ENCODE peak calls at places on chromosomes 6 and 20, in eight cellular contexts. One of them, this sample, is unnamed.

GRCh38 chr6:11278207-11278559 is 45.7 kb upstream of the NEDD9 start:
- DNase-seq in suprapubic skin: no peak
- DNase-seq in stomach: no peak
- DNase-seq in sigmoid colon: no peak
- DNase-seq in H1: no peak
- DNase-seq in prostate gland: no peak
- DNase-seq in spleen: no peak
- DNase-seq in transverse colon: no peak
- DNase-seq in this sample: no peak

GRCh38 chr20:437787-438486 is 24.4 kb downstream of the TBC1D20 start:
- DNase-seq in suprapubic skin: no peak
- DNase-seq in stomach: no peak
- DNase-seq in sigmoid colon: no peak
- DNase-seq in H1: no peak
- DNase-seq in prostate gland: no peak
- DNase-seq in spleen: no peak
- DNase-seq in transverse colon: no peak
- DNase-seq in this sample: no peak

GRCh38 chr6:38871745-38872568 is 156.8 kb downstream of the DNAH8 start:
- DNase-seq in suprapubic skin: no peak
- DNase-seq in stomach: peak
- DNase-seq in sigmoid colon: no peak
- DNase-seq in H1: peak
- DNase-seq in prostate gland: peak
- DNase-seq in spleen: no peak
- DNase-seq in transverse colon: peak
- DNase-seq in this sample: peak

GRCh38 chr20:41218466-41218865 is 81.1 kb downstream of the PLCG1 start:
- DNase-seq in suprapubic skin: no peak
- DNase-seq in stomach: no peak
- DNase-seq in sigmoid colon: no peak
- DNase-seq in H1: no peak
- DNase-seq in prostate gland: no peak
- DNase-seq in spleen: no peak
- DNase-seq in transverse colon: no peak
- DNase-seq in this sample: no peak

GRCh38 chr6:16514249-16514648 is 247.0 kb downstream of the ATXN1 start:
- DNase-seq in suprapubic skin: no peak
- DNase-seq in stomach: no peak
- DNase-seq in sigmoid colon: no peak
- DNase-seq in H1: no peak
- DNase-seq in prostate gland: no peak
- DNase-seq in spleen: no peak
- DNase-seq in transverse colon: no peak
- DNase-seq in this sample: peak

GRCh38 chr6:35305117-35305516 is 7.5 kb downstream of the DEF6 start:
- DNase-seq in suprapubic skin: no peak
- DNase-seq in stomach: no peak
- DNase-seq in sigmoid colon: peak
- DNase-seq in H1: no peak
- DNase-seq in prostate gland: no peak
- DNase-seq in spleen: no peak
- DNase-seq in transverse colon: no peak
- DNase-seq in this sample: peak

GRCh38 chr20:13058666-13059389 is 50.1 kb downstream of the SPTLC3 start:
- DNase-seq in suprapubic skin: no peak
- DNase-seq in stomach: no peak
- DNase-seq in sigmoid colon: no peak
- DNase-seq in H1: no peak
- DNase-seq in prostate gland: no peak
- DNase-seq in spleen: no peak
- DNase-seq in transverse colon: no peak
- DNase-seq in this sample: no peak

GRCh38 chr6:127391019-127391974 is 47.9 kb upstream of the ECHDC1 start:
- DNase-seq in suprapubic skin: no peak
- DNase-seq in stomach: no peak
- DNase-seq in sigmoid colon: no peak
- DNase-seq in H1: no peak
- DNase-seq in prostate gland: no peak
- DNase-seq in spleen: no peak
- DNase-seq in transverse colon: no peak
- DNase-seq in this sample: no peak

GRCh38 chr6:136059308-136059707 is 190.8 kb downstream of the MTFR2 start:
- DNase-seq in suprapubic skin: no peak
- DNase-seq in stomach: no peak
- DNase-seq in sigmoid colon: no peak
- DNase-seq in H1: no peak
- DNase-seq in prostate gland: no peak
- DNase-seq in spleen: no peak
- DNase-seq in transverse colon: peak
- DNase-seq in this sample: no peak

GRCh38 chr6:14384175-14384949 is 266.8 kb downstream of the CD83 start:
- DNase-seq in suprapubic skin: no peak
- DNase-seq in stomach: no peak
- DNase-seq in sigmoid colon: no peak
- DNase-seq in H1: no peak
- DNase-seq in prostate gland: no peak
- DNase-seq in spleen: no peak
- DNase-seq in transverse colon: no peak
- DNase-seq in this sample: no peak

GRCh38 chr6:2818593-2818992 is 23.1 kb downstream of the SERPINB1 start:
- DNase-seq in suprapubic skin: no peak
- DNase-seq in stomach: no peak
- DNase-seq in sigmoid colon: no peak
- DNase-seq in H1: no peak
- DNase-seq in prostate gland: no peak
- DNase-seq in spleen: no peak
- DNase-seq in transverse colon: peak
- DNase-seq in this sample: no peak

GRCh38 chr20:37526238-37526838 is 1.3 kb downstream of the BLCAP start:
- DNase-seq in suprapubic skin: no peak
- DNase-seq in stomach: no peak
- DNase-seq in sigmoid colon: no peak
- DNase-seq in H1: no peak
- DNase-seq in prostate gland: peak
- DNase-seq in spleen: peak
- DNase-seq in transverse colon: peak
- DNase-seq in this sample: peak

GRCh38 chr6:164296411-164296810 is 881.9 kb downstream of the QKI start:
- DNase-seq in suprapubic skin: no peak
- DNase-seq in stomach: no peak
- DNase-seq in sigmoid colon: no peak
- DNase-seq in H1: no peak
- DNase-seq in prostate gland: no peak
- DNase-seq in spleen: no peak
- DNase-seq in transverse colon: no peak
- DNase-seq in this sample: no peak

GRCh38 chr20:36497856-36498255 is 43.5 kb upstream of the MYL9 start:
- DNase-seq in suprapubic skin: no peak
- DNase-seq in stomach: peak
- DNase-seq in sigmoid colon: peak
- DNase-seq in H1: no peak
- DNase-seq in prostate gland: no peak
- DNase-seq in spleen: no peak
- DNase-seq in transverse colon: no peak
- DNase-seq in this sample: no peak

GRCh38 chr6:158488065-158488464 is 71.8 kb upstream of the TMEM181 start:
- DNase-seq in suprapubic skin: no peak
- DNase-seq in stomach: no peak
- DNase-seq in sigmoid colon: no peak
- DNase-seq in H1: no peak
- DNase-seq in prostate gland: no peak
- DNase-seq in spleen: no peak
- DNase-seq in transverse colon: no peak
- DNase-seq in this sample: no peak

GRCh38 chr6:168128631-168129291 is 49.7 kb upstream of the FRMD1 start:
- DNase-seq in suprapubic skin: peak
- DNase-seq in stomach: no peak
- DNase-seq in sigmoid colon: peak
- DNase-seq in H1: no peak
- DNase-seq in prostate gland: no peak
- DNase-seq in spleen: no peak
- DNase-seq in transverse colon: no peak
- DNase-seq in this sample: no peak

GRCh38 chr6:6629416-6629815 is 40.9 kb downstream of the LY86 start:
- DNase-seq in suprapubic skin: no peak
- DNase-seq in stomach: no peak
- DNase-seq in sigmoid colon: no peak
- DNase-seq in H1: no peak
- DNase-seq in prostate gland: no peak
- DNase-seq in spleen: no peak
- DNase-seq in transverse colon: no peak
- DNase-seq in this sample: no peak

GRCh38 chr6:126063512-126064146 is 77.3 kb downstream of the TRMT11 start:
- DNase-seq in suprapubic skin: no peak
- DNase-seq in stomach: no peak
- DNase-seq in sigmoid colon: no peak
- DNase-seq in H1: peak
- DNase-seq in prostate gland: no peak
- DNase-seq in spleen: no peak
- DNase-seq in transverse colon: no peak
- DNase-seq in this sample: no peak

GRCh38 chr6:91088515-91088914 is 501.6 kb upstream of the MAP3K7 start:
- DNase-seq in suprapubic skin: no peak
- DNase-seq in stomach: no peak
- DNase-seq in sigmoid colon: no peak
- DNase-seq in H1: no peak
- DNase-seq in prostate gland: no peak
- DNase-seq in spleen: no peak
- DNase-seq in transverse colon: no peak
- DNase-seq in this sample: no peak

GRCh38 chr6:156564128-156564806 is 212.9 kb upstream of the ARID1B start:
- DNase-seq in suprapubic skin: peak
- DNase-seq in stomach: peak
- DNase-seq in sigmoid colon: peak
- DNase-seq in H1: peak
- DNase-seq in prostate gland: peak
- DNase-seq in spleen: peak
- DNase-seq in transverse colon: peak
- DNase-seq in this sample: peak
- TF ChIP-seq POLR2AphosphoS5 in suprapubic skin: no peak
- TF ChIP-seq POLR2AphosphoS5 in stomach: peak
- TF ChIP-seq POLR2AphosphoS5 in sigmoid colon: peak
- TF ChIP-seq POLR2AphosphoS5 in H1: no peak
- TF ChIP-seq POLR2AphosphoS5 in prostate gland: peak
- TF ChIP-seq POLR2AphosphoS5 in spleen: peak
- TF ChIP-seq POLR2AphosphoS5 in transverse colon: no peak
- TF ChIP-seq POLR2AphosphoS5 in this sample: no peak

DNA sequence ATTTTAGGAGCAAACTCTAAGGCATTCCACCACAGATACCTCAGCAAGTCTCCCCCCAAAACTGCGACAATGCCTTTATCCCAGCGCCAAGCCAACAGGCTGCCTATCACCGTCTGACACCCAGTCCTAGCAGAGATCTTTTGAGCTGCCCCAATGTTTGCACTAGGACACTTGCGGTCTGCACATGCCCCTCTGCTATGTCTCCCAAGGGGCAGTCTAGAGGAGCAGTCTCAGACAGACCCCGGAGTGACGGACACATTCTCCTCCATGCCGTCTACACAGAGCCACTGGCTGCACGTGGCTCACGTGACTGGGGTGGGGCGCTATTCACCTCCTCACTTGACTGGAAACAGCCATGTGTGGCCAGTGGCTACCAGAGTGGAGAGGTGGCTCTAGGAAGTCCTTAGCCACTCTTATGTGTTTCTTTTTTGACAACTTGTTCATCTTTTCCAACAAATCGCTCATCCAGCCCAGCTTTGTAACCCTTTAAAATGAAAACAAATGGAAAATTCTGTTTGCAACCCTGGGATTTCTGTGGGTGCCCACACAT is 16.0 kb downstream of the DIDO1 start:
- DNase-seq in suprapubic skin: no peak
- DNase-seq in stomach: no peak
- DNase-seq in sigmoid colon: no peak
- DNase-seq in H1: no peak
- DNase-seq in prostate gland: no peak
- DNase-seq in spleen: no peak
- DNase-seq in transverse colon: no peak
- DNase-seq in this sample: no peak
- TF ChIP-seq POLR2AphosphoS5 in suprapubic skin: no peak
- TF ChIP-seq POLR2AphosphoS5 in stomach: no peak
- TF ChIP-seq POLR2AphosphoS5 in sigmoid colon: no peak
- TF ChIP-seq POLR2AphosphoS5 in H1: peak
- TF ChIP-seq POLR2AphosphoS5 in prostate gland: no peak
- TF ChIP-seq POLR2AphosphoS5 in spleen: no peak
- TF ChIP-seq POLR2AphosphoS5 in transverse colon: no peak
- TF ChIP-seq POLR2AphosphoS5 in this sample: no peak

GRCh38 chr20:34938466-34939163 is 17.0 kb downstream of the GSS start:
- DNase-seq in suprapubic skin: no peak
- DNase-seq in stomach: peak
- DNase-seq in sigmoid colon: peak
- DNase-seq in H1: no peak
- DNase-seq in prostate gland: peak
- DNase-seq in spleen: no peak
- DNase-seq in transverse colon: peak
- DNase-seq in this sample: no peak
- TF ChIP-seq POLR2AphosphoS5 in suprapubic skin: no peak
- TF ChIP-seq POLR2AphosphoS5 in stomach: peak
- TF ChIP-seq POLR2AphosphoS5 in sigmoid colon: no peak
- TF ChIP-seq POLR2AphosphoS5 in H1: no peak
- TF ChIP-seq POLR2AphosphoS5 in prostate gland: peak
- TF ChIP-seq POLR2AphosphoS5 in spleen: peak
- TF ChIP-seq POLR2AphosphoS5 in transverse colon: peak
- TF ChIP-seq POLR2AphosphoS5 in this sample: no peak

DNA sequence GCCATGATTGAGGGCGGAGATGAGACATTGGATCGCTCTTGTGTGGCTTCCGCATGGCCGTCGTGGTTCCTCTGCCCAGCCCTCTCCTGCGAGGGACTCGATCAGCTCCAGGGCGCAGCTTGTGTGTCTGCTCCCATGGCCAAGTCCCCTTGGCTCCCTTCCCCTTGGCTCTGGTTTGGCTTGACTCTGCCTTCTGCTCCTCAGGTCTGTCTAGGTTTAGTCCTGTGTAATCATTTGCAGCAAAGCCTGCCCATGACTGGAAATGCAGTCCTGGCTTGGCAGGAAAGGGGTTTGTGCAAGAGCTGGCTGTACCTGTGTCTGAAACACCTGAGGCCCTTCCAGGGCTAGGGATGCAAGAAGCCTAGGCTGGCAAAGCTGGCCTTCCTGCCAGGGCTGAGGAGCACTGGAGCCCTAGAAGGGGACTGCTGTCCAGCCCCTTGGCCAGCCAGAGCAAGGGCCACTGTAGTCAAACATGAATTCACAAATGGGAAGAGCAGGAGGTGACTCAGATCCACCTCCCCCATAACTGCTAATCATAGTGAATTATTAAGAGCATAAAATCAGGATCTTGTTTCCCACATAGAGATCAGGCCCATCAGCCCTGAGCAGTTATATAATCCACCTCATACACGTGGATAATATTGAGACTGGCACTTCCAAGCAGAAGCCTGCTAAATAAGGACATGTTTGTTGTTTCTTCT is 196.8 kb downstream of the FARS2 start:
- DNase-seq in suprapubic skin: peak
- DNase-seq in stomach: peak
- DNase-seq in sigmoid colon: no peak
- DNase-seq in H1: no peak
- DNase-seq in prostate gland: peak
- DNase-seq in spleen: no peak
- DNase-seq in transverse colon: peak
- DNase-seq in this sample: no peak
- TF ChIP-seq POLR2AphosphoS5 in suprapubic skin: peak
- TF ChIP-seq POLR2AphosphoS5 in stomach: no peak
- TF ChIP-seq POLR2AphosphoS5 in sigmoid colon: no peak
- TF ChIP-seq POLR2AphosphoS5 in H1: no peak
- TF ChIP-seq POLR2AphosphoS5 in prostate gland: peak
- TF ChIP-seq POLR2AphosphoS5 in spleen: no peak
- TF ChIP-seq POLR2AphosphoS5 in transverse colon: no peak
- TF ChIP-seq POLR2AphosphoS5 in this sample: no peak

This sample was measured in GM23338.